ENCODE peak calls at places on chromosomes 2 and 18, in four cellular contexts. S is A549, L is HepG2, Y is SK-N-SH. E is an unnamed sample.

GRCh38 chr18:61975526-61976326 is 82.9 kb upstream of the RNF152 start:
- DNase-seq in S (no peak), L (no peak), Y (no peak), E (no peak)

GRCh38 chr2:24950100-24950499 is 21.7 kb downstream of the DNAJC27 start:
- DNase-seq in S (no peak), L (no peak), Y (no peak), E (no peak)

GRCh38 chr2:6772366-6772710 is 93.4 kb downstream of the CMPK2 start:
- DNase-seq in S (no peak), Y (peak), L (no peak), E (no peak)

GRCh38 chr2:172380436-172381274 is 46.7 kb upstream of the ITGA6 start:
- DNase-seq in S (no peak), Y (no peak), L (peak), E (no peak)

GRCh38 chr2:216862628-216863027 is 2.8 kb upstream of the TNP1 start:
- DNase-seq in L (peak), Y (no peak), S (peak), E (no peak)

GRCh38 chr2:205511221-205511620 is 171.1 kb upstream of the NRP2 start:
- DNase-seq in S (no peak), Y (no peak), L (no peak), E (no peak)

GRCh38 chr2:88400398-88400797 is 52.1 kb downstream of the FOXI3 start:
- DNase-seq in L (no peak), S (no peak), Y (peak), E (no peak)

GRCh38 chr2:132974477-132975050 is 304.6 kb upstream of the LYPD1 start:
- DNase-seq in Y (no peak), L (no peak), S (no peak), E (no peak)

GRCh38 chr2:129191530-129191929 is 787.9 kb upstream of the RAB6C start:
- DNase-seq in Y (no peak), L (no peak), S (no peak), E (no peak)

GRCh38 chr18:13570856-13571495 is 155.4 kb downstream of the FAM210A start:
- DNase-seq in S (no peak), L (no peak), Y (no peak), E (no peak)

GRCh38 chr2:68466778-68467076 is 367 bp downstream of the FBXO48 start:
- DNase-seq in L (no peak), S (no peak), Y (no peak), E (no peak)

GRCh38 chr2:68357608-68358337 is 7.3 kb upstream of the PLEK start:
- DNase-seq in L (peak), S (peak), Y (peak), E (no peak)

GRCh38 chr2:37020212-37020886 is 54.0 kb upstream of the STRN start:
- DNase-seq in L (no peak), Y (peak), S (no peak), E (no peak)

GRCh38 chr2:239196474-239197021 is 204.3 kb downstream of the HDAC4 start:
- DNase-seq in Y (no peak), L (no peak), S (no peak), E (no peak)

GRCh38 chr2:85245891-85246290 is 81.9 kb downstream of the TGOLN2 start:
- DNase-seq in S (no peak), L (no peak), Y (no peak), E (no peak)

GRCh38 chr2:7905756-7906155 is 776.1 kb upstream of the ID2 start:
- DNase-seq in Y (no peak), S (no peak), L (no peak), E (no peak)

GRCh38 chr2:137980459-137980858 is 16.2 kb downstream of the HNMT start:
- DNase-seq in S (no peak), L (no peak), Y (no peak), E (no peak)

GRCh38 chr2:108987111-108987510 is 1.9 kb downstream of the EDAR start:
- DNase-seq in S (no peak), Y (no peak), L (no peak), E (no peak)

GRCh38 chr2:127569274-127570065 is 34.0 kb downstream of the MYO7B start:
- DNase-seq in L (no peak), S (peak), Y (no peak), E (no peak)

DNA sequence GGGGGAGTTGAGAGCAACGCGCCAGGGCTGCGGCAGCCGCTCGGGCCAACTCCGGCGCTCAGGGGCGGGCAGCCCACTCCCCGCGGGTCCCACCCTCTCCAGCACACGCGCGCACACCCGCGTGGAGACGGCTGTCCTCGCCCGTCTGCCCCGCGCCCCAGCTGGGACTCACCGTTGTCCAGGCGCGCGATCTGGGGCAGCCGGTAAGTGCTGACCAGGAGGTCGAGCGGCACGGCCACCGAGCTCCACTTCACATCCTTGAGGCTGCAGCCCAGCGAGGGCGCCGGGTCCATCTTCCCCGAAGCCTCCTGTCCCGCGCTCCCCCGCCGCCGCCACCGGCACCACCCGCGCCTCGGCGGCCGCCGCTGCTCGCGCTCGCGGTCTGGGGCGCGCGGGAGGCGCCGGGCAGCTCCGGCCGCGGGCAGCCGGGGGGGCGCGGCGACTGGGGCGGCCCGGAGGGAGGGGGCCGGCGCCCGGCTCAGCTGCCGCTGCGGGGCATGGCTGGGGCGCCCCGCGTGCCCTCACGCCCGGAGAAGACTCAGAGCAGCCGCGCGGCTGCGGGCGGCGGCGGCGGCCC is 458 bp downstream of the GAREM1 start:
- DNase-seq in Y (no peak), S (peak), L (no peak), E (no peak)
- TF ChIP-seq PBX3 in Y (no peak), S (no peak), L (no peak), E (no peak)

DNA sequence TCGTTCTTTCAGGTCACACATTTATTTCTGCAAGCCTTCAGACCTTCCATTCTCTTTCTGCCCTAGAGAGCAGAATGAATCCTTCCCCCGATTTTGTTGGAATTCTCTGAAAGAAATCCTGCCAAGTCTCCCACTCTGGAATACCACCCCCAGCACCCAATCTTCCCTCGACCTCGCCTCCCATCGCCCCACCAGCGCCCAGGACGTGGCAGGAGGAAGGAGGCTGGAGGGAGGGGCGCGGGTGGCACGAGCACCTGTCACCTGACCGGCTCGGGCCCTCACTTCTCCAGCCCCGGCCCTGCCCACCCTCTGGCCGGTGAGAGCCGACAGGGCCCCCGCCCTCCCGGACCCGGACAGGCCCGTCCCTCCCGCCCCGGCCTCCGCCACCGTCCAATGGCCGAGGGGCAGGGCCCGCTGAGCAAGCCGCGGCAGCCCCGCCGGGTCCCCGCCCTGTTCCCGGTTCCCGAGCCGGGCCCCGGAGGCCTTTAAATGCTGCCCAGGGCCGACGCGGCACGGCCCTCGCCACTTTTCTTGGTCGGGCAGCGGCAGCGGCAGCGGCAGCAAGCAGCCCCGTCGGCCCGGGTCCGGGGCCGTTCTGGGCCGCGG is at the start of gene LGALSL:
- DNase-seq in L (peak), Y (peak), S (peak), E (no peak)
- TF ChIP-seq PBX3 in L (no peak), Y (no peak), S (no peak), E (no peak)

GRCh38 chr18:45169610-45170009 is 445.7 kb upstream of the SLC14A2 start:
- DNase-seq in L (no peak), Y (no peak), S (peak), E (no peak)
- TF ChIP-seq PBX3 in L (no peak), Y (no peak), S (no peak), E (no peak)

GRCh38 chr18:8503287-8503686 is 106.0 kb upstream of the RAB12 start:
- DNase-seq in L (no peak), S (no peak), Y (no peak), E (no peak)

GRCh38 chr18:8496186-8496585 is 113.1 kb upstream of the RAB12 start:
- DNase-seq in S (no peak), Y (no peak), L (no peak), E (no peak)

GRCh38 chr18:8501044-8501443 is 108.2 kb upstream of the RAB12 start:
- DNase-seq in L (no peak), Y (no peak), S (no peak), E (no peak)

GRCh38 chr18:8499810-8500663 is 109.2 kb upstream of the RAB12 start:
- DNase-seq in Y (no peak), L (no peak), S (no peak), E (no peak)

DNA sequence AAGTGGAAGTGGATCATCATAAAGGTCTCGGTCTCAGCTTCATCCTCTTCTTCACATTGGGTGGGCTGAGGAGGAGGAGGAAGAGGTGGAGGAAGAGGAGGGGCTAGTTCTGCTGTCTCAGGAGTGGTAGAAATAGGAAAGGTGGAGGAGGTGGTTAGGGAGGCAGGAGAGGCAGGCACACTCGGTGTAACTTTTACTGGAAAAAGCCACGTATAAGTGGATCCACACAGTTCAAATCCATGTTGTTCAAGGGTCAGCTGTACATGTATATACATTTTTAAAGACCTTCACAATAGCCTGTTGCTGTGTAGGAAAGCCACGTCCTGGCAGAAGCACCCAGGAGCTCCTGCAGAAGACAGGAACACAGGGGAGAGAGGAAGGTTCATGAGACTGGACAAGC is 110.3 kb upstream of the RAB12 start:
- DNase-seq in Y (no peak), S (no peak), L (no peak), E (no peak)
- TF ChIP-seq PBX3 in Y (no peak), S (no peak), L (no peak), E (no peak)

GRCh38 chr2:241893265-241893664 is 23.7 kb downstream of the RTP5 start:
- DNase-seq in L (no peak), S (no peak), Y (no peak), E (no peak)
- TF ChIP-seq PBX3 in L (no peak), S (no peak), Y (no peak), E (no peak)

GRCh38 chr2:28991462-28991861 is 10.4 kb downstream of the TOGARAM2 start:
- DNase-seq in Y (no peak), L (no peak), S (no peak), E (no peak)

GRCh38 chr2:28994679-28995078 is 13.6 kb downstream of the TOGARAM2 start:
- DNase-seq in L (no peak), Y (no peak), S (no peak), E (no peak)

GRCh38 chr2:28991021-28991420 is 9.9 kb downstream of the TOGARAM2 start:
- DNase-seq in S (no peak), Y (no peak), L (no peak), E (no peak)

GRCh38 chr2:28994074-28994473 is 13.0 kb downstream of the TOGARAM2 start:
- DNase-seq in L (no peak), Y (no peak), S (no peak), E (no peak)

GRCh38 chr2:28993211-28993960 is 12.3 kb downstream of the TOGARAM2 start:
- DNase-seq in Y (no peak), L (no peak), S (peak), E (no peak)
- TF ChIP-seq PBX3 in Y (no peak), L (no peak), S (no peak), E (no peak)

GRCh38 chr2:190641469-190641868 is 7.4 kb upstream of the NAB1 start:
- DNase-seq in S (peak), Y (no peak), L (no peak), E (no peak)
- TF ChIP-seq PBX3 in S (no peak), Y (no peak), L (no peak), E (no peak)

DNA sequence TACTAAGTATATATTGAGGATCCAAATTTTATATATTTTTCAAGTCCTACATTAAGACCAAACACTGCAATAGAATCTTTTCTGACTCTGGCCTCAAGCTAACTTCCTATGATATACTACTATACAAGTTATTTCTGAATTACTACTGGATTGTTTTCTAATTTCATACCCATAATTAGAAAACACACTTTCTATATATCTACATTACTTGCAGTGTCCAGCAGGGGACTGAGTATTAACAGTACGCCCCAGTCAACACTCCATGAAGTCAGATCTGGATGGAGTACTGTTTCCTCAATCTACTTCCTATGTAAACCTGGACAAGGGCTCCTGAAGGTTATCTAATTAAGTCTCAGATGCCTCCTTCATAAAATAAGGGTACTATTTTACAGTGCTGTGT is 26.5 kb downstream of the RMP24 start:
- DNase-seq in Y (peak), L (no peak), S (peak), E (no peak)
- TF ChIP-seq PBX3 in Y (no peak), L (no peak), S (no peak), E (no peak)

GRCh38 chr2:104976603-104977120 is 61.2 kb upstream of the MRPS9 start:
- DNase-seq in L (peak), S (peak), Y (peak), E (peak)
- TF ChIP-seq PBX3 in L (no peak), S (no peak), Y (no peak), E (no peak)

E was measured in GM12878.